ENCODE peak calls at places on chromosomes 4 and X, in nine cellular contexts. One of them, this sample, is unnamed.

GRCh38 chrX:17441965-17442364 is 67.0 kb downstream of the NHS start:
- DNase-seq in ascending aorta: no peak
- DNase-seq in mesendoderm: no peak
- DNase-seq in HCT116: no peak
- DNase-seq in GM23338: no peak
- DNase-seq in mammary epithelial cell: peak; percentile 85
- DNase-seq in CD8-positive, alpha-beta memory T cell: no peak
- DNase-seq in heart left ventricle: no peak
- DNase-seq in stomach: no peak
- DNase-seq in this sample: no peak

GRCh38 chr4:71187399-71188196 is 151.2 kb upstream of the SLC4A4 start:
- DNase-seq in mammary epithelial cell: peak; percentile 1
- DNase-seq in heart left ventricle: peak; percentile 38
- DNase-seq in GM23338: no peak
- DNase-seq in HCT116: no peak
- DNase-seq in CD8-positive, alpha-beta memory T cell: peak; percentile 4
- DNase-seq in ascending aorta: no peak
- DNase-seq in mesendoderm: peak; percentile 33
- DNase-seq in stomach: peak; percentile 60
- DNase-seq in this sample: no peak

GRCh38 chr4:119026662-119027444 is 108.8 kb upstream of the MYOZ2 start:
- DNase-seq in heart left ventricle: no peak
- DNase-seq in HCT116: no peak
- DNase-seq in stomach: no peak
- DNase-seq in ascending aorta: no peak
- DNase-seq in mesendoderm: peak; percentile 33
- DNase-seq in GM23338: peak; percentile 19
- DNase-seq in mammary epithelial cell: no peak
- DNase-seq in CD8-positive, alpha-beta memory T cell: no peak
- DNase-seq in this sample: no peak

GRCh38 chr4:42915484-42915883 is 23.0 kb downstream of the GRXCR1 start:
- DNase-seq in mesendoderm: no peak
- DNase-seq in mammary epithelial cell: peak; percentile 15
- DNase-seq in CD8-positive, alpha-beta memory T cell: no peak
- DNase-seq in stomach: no peak
- DNase-seq in ascending aorta: no peak
- DNase-seq in GM23338: no peak
- DNase-seq in HCT116: no peak
- DNase-seq in heart left ventricle: no peak
- DNase-seq in this sample: no peak

GRCh38 chr4:73609688-73610087 is 10.5 kb downstream of the RASSF6 start:
- DNase-seq in HCT116: no peak
- DNase-seq in stomach: no peak
- DNase-seq in ascending aorta: no peak
- DNase-seq in CD8-positive, alpha-beta memory T cell: no peak
- DNase-seq in GM23338: no peak
- DNase-seq in mammary epithelial cell: peak; percentile 44
- DNase-seq in mesendoderm: no peak
- DNase-seq in heart left ventricle: no peak
- DNase-seq in this sample: no peak

GRCh38 chr4:56215901-56216300 is 171.4 kb downstream of the AASDH start:
- DNase-seq in mammary epithelial cell: peak; percentile 15
- DNase-seq in HCT116: peak; percentile 33
- DNase-seq in CD8-positive, alpha-beta memory T cell: no peak
- DNase-seq in GM23338: peak; percentile 43
- DNase-seq in mesendoderm: peak; percentile 41
- DNase-seq in ascending aorta: no peak
- DNase-seq in stomach: peak; percentile 47
- DNase-seq in heart left ventricle: no peak
- DNase-seq in this sample: no peak

GRCh38 chr4:40214038-40214437 is 17.2 kb downstream of the RHOH start:
- DNase-seq in mesendoderm: no peak
- DNase-seq in mammary epithelial cell: no peak
- DNase-seq in ascending aorta: no peak
- DNase-seq in HCT116: no peak
- DNase-seq in stomach: no peak
- DNase-seq in CD8-positive, alpha-beta memory T cell: peak; percentile 92
- DNase-seq in GM23338: no peak
- DNase-seq in heart left ventricle: no peak
- DNase-seq in this sample: no peak

GRCh38 chr4:7295917-7296660 is 103.8 kb downstream of the SORCS2 start:
- DNase-seq in GM23338: peak; percentile 21
- DNase-seq in ascending aorta: no peak
- DNase-seq in CD8-positive, alpha-beta memory T cell: no peak
- DNase-seq in mesendoderm: no peak
- DNase-seq in mammary epithelial cell: peak; percentile 19
- DNase-seq in heart left ventricle: peak; percentile 43
- DNase-seq in stomach: no peak
- DNase-seq in HCT116: peak; percentile 10
- DNase-seq in this sample: no peak

GRCh38 chr4:4390046-4390445 is 3.1 kb downstream of the NSG1 start:
- DNase-seq in ascending aorta: no peak
- DNase-seq in GM23338: no peak
- DNase-seq in mammary epithelial cell: no peak
- DNase-seq in mesendoderm: no peak
- DNase-seq in CD8-positive, alpha-beta memory T cell: no peak
- DNase-seq in HCT116: no peak
- DNase-seq in stomach: no peak
- DNase-seq in heart left ventricle: no peak
- DNase-seq in this sample: no peak

GRCh38 chrX:70452143-70452733 is 7.6 kb downstream of the DLG3 start:
- DNase-seq in ascending aorta: no peak
- DNase-seq in mesendoderm: peak; percentile 64
- DNase-seq in GM23338: peak; percentile 77
- DNase-seq in mammary epithelial cell: no peak
- DNase-seq in stomach: peak; percentile 64
- DNase-seq in heart left ventricle: peak; percentile 63
- DNase-seq in CD8-positive, alpha-beta memory T cell: peak; percentile 43
- DNase-seq in HCT116: peak; percentile 18
- DNase-seq in this sample: no peak

GRCh38 chr4:168787334-168787733 is 222.7 kb downstream of the CBR4 start:
- DNase-seq in heart left ventricle: no peak
- DNase-seq in mesendoderm: no peak
- DNase-seq in mammary epithelial cell: no peak
- DNase-seq in GM23338: no peak
- DNase-seq in ascending aorta: no peak
- DNase-seq in CD8-positive, alpha-beta memory T cell: no peak
- DNase-seq in stomach: no peak
- DNase-seq in HCT116: no peak
- DNase-seq in this sample: no peak

GRCh38 chrX:122625821-122626220 is 558.3 kb upstream of the GRIA3 start:
- DNase-seq in CD8-positive, alpha-beta memory T cell: no peak
- DNase-seq in mesendoderm: no peak
- DNase-seq in heart left ventricle: no peak
- DNase-seq in stomach: no peak
- DNase-seq in GM23338: no peak
- DNase-seq in HCT116: no peak
- DNase-seq in ascending aorta: no peak
- DNase-seq in mammary epithelial cell: peak; percentile 68
- DNase-seq in this sample: no peak

GRCh38 chrX:107731831-107732502 is 43.6 kb downstream of the TSC22D3 start:
- DNase-seq in mesendoderm: peak; percentile 88
- DNase-seq in GM23338: peak; percentile 42
- DNase-seq in ascending aorta: peak; percentile 89
- DNase-seq in mammary epithelial cell: peak; percentile 52
- DNase-seq in heart left ventricle: peak; percentile 94
- DNase-seq in stomach: peak; percentile 95
- DNase-seq in HCT116: peak; percentile 42
- DNase-seq in CD8-positive, alpha-beta memory T cell: no peak
- DNase-seq in this sample: no peak

DNA sequence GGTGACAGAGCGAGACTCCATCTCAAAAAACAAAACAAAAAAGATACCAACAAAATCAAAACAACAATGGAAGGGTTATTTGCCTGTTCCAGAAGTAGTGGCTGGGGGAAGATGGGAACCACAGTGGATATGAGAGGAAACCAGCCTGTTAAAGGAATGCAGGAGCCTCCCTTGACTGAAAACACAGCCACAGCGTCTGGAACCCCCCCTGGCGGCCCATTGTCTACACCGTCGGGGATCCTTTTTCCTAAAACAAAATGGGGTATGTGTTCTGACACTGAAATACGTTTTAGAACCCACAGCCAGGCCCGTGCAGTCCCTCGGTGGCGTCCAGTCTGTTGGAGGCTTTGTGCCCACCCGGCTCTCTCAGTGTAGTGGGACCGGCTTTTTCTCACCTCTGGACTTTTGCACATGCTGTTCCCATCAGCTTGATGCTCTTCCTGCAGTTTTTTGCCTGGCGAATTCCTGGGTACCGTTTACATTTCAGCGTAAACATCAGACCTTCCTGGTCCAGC is 19.6 kb downstream of the PIGG start:
- DNase-seq in CD8-positive, alpha-beta memory T cell: no peak
- DNase-seq in GM23338: peak; percentile 64
- DNase-seq in mesendoderm: no peak
- DNase-seq in ascending aorta: no peak
- DNase-seq in HCT116: no peak
- DNase-seq in mammary epithelial cell: no peak
- DNase-seq in stomach: no peak
- DNase-seq in heart left ventricle: no peak
- DNase-seq in this sample: no peak
- H3K4me3 ChIP-seq in CD8-positive, alpha-beta memory T cell: no peak overlapping the region
- H3K4me3 ChIP-seq in GM23338: no peak overlapping the region
- H3K4me3 ChIP-seq in mesendoderm: no peak overlapping the region
- H3K4me3 ChIP-seq in ascending aorta: no peak overlapping the region
- H3K4me3 ChIP-seq in HCT116: no peak overlapping the region
- H3K4me3 ChIP-seq in mammary epithelial cell: no peak overlapping the region
- H3K4me3 ChIP-seq in stomach: no peak overlapping the region
- H3K4me3 ChIP-seq in heart left ventricle: no peak overlapping the region
- H3K4me3 ChIP-seq in this sample: no peak overlapping the region

DNA sequence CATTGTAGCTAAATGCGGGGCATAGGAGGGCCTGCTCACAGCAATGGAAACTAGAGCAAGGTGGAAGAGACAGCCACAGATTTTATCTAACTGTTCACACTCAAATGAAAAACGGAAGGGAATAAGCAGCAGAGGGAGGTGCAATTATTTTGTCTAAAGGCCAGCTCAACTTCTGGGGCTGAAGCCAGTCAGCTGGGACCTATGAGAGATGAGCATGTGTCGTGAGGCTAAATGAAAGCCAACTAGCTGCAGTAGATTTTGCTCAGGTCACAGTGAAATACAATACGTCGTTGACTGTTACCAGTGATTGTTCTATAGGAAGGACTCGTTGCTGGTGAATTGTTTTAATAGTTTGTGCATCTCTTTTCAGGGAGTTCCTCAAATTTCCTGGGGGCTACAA is 26.5 kb upstream of the FGFBP2 start:
- DNase-seq in GM23338: no peak
- DNase-seq in HCT116: no peak
- DNase-seq in heart left ventricle: no peak
- DNase-seq in ascending aorta: no peak
- DNase-seq in CD8-positive, alpha-beta memory T cell: no peak
- DNase-seq in mammary epithelial cell: no peak
- DNase-seq in mesendoderm: no peak
- DNase-seq in stomach: no peak
- DNase-seq in this sample: no peak
- H3K4me1 ChIP-seq in GM23338: no peaks in the 10 kb centered on the region
- H3K4me1 ChIP-seq in HCT116: no peaks in the 10 kb centered on the region
- H3K4me1 ChIP-seq in heart left ventricle: no peaks in the 10 kb centered on the region
- H3K4me1 ChIP-seq in ascending aorta: no peaks in the 10 kb centered on the region
- H3K4me1 ChIP-seq in CD8-positive, alpha-beta memory T cell: no peaks in the 10 kb centered on the region
- H3K4me1 ChIP-seq in mammary epithelial cell: no peaks in the 10 kb centered on the region
- H3K4me1 ChIP-seq in mesendoderm: no peaks in the 10 kb centered on the region
- H3K4me1 ChIP-seq in stomach: peaks cover 9% of the 10 kb centered on the region
- H3K4me1 ChIP-seq in this sample: no peaks in the 10 kb centered on the region

GRCh38 chr4:186839122-186840037 is 115.7 kb upstream of the FAT1 start:
- DNase-seq in HCT116: no peak
- DNase-seq in stomach: no peak
- DNase-seq in CD8-positive, alpha-beta memory T cell: no peak
- DNase-seq in mammary epithelial cell: peak; percentile 35
- DNase-seq in mesendoderm: no peak
- DNase-seq in heart left ventricle: no peak
- DNase-seq in ascending aorta: no peak
- DNase-seq in GM23338: no peak
- DNase-seq in this sample: no peak

GRCh38 chr4:186838295-186838694 is 114.6 kb upstream of the FAT1 start:
- DNase-seq in HCT116: no peak
- DNase-seq in GM23338: no peak
- DNase-seq in heart left ventricle: no peak
- DNase-seq in ascending aorta: no peak
- DNase-seq in mammary epithelial cell: no peak
- DNase-seq in mesendoderm: no peak
- DNase-seq in stomach: no peak
- DNase-seq in CD8-positive, alpha-beta memory T cell: no peak
- DNase-seq in this sample: no peak

GRCh38 chr4:186840771-186841301 is 117.2 kb upstream of the FAT1 start:
- DNase-seq in ascending aorta: no peak
- DNase-seq in CD8-positive, alpha-beta memory T cell: no peak
- DNase-seq in stomach: no peak
- DNase-seq in mesendoderm: no peak
- DNase-seq in GM23338: no peak
- DNase-seq in heart left ventricle: peak; percentile 28
- DNase-seq in mammary epithelial cell: no peak
- DNase-seq in HCT116: peak; percentile 52
- DNase-seq in this sample: no peak

GRCh38 chr4:186844059-186844681 is 120.5 kb upstream of the FAT1 start:
- DNase-seq in ascending aorta: no peak
- DNase-seq in CD8-positive, alpha-beta memory T cell: no peak
- DNase-seq in GM23338: no peak
- DNase-seq in mesendoderm: peak; percentile 35
- DNase-seq in heart left ventricle: peak; percentile 24
- DNase-seq in stomach: no peak
- DNase-seq in HCT116: no peak
- DNase-seq in mammary epithelial cell: no peak
- DNase-seq in this sample: no peak

GRCh38 chr4:186840222-186840701 is 116.6 kb upstream of the FAT1 start:
- DNase-seq in mammary epithelial cell: no peak
- DNase-seq in CD8-positive, alpha-beta memory T cell: no peak
- DNase-seq in heart left ventricle: peak; percentile 34
- DNase-seq in stomach: no peak
- DNase-seq in GM23338: no peak
- DNase-seq in HCT116: peak; percentile 81
- DNase-seq in mesendoderm: no peak
- DNase-seq in ascending aorta: no peak
- DNase-seq in this sample: no peak
- H3K4me3 ChIP-seq in mammary epithelial cell: no peak overlapping the region
- H3K4me3 ChIP-seq in CD8-positive, alpha-beta memory T cell: no peak overlapping the region
- H3K4me3 ChIP-seq in heart left ventricle: peak overlapping the region; percentile 40
- H3K4me3 ChIP-seq in stomach: peak overlapping the region; percentile 27
- H3K4me3 ChIP-seq in GM23338: no peak overlapping the region
- H3K4me3 ChIP-seq in HCT116: peak overlapping the region; percentile 64
- H3K4me3 ChIP-seq in mesendoderm: no peak overlapping the region
- H3K4me3 ChIP-seq in ascending aorta: no peak overlapping the region
- H3K4me3 ChIP-seq in this sample: no peak overlapping the region

DNA sequence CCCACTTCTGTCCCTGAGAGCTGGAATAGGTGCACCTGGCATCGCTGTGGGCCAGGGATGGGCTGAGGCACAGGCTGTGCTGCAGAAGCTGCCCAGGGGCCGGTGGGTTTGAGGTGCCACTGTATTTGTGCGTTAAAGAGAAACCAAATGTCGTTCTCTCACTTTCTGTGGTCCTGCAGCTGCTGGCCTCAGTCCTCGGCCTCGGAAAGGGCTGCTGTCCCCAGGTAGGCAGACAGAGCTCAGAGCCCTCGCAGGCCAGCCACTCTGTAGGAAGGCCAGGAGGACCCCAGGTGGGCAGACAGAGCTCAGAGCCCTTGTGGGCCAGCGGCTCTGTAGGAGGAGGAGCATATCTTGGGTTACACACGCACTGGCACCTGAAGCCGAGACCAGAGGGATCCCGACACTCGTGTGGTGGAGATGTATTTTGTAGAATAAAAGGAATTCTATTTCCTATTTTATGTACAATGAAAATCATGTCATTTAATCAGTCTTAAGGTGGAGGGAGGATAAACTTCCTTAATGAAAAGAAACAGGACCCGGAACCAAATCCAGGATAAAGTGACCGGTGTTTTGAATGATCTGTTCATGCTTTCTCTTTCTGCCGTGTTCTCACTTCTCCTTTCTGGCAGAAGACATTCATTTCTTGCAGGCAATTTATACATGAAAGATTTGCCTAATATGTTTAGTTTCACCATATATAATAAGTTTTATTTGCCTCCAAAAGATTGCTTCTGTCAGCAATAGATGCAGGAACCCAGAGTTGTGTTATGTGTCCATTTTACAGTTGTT is 54.4 kb upstream of the HGFAC start:
- DNase-seq in HCT116: no peak
- DNase-seq in mesendoderm: no peak
- DNase-seq in mammary epithelial cell: peak; percentile 36
- DNase-seq in stomach: no peak
- DNase-seq in GM23338: no peak
- DNase-seq in heart left ventricle: no peak
- DNase-seq in CD8-positive, alpha-beta memory T cell: no peak
- DNase-seq in ascending aorta: no peak
- DNase-seq in this sample: no peak
- H3K4me1 ChIP-seq in HCT116: peaks cover 7% of the 10 kb centered on the region
- H3K4me1 ChIP-seq in mesendoderm: peaks cover 9% of the 10 kb centered on the region
- H3K4me1 ChIP-seq in mammary epithelial cell: peaks cover 33% of the 10 kb centered on the region
- H3K4me1 ChIP-seq in stomach: peaks cover 52% of the 10 kb centered on the region
- H3K4me1 ChIP-seq in GM23338: peaks cover 42% of the 10 kb centered on the region
- H3K4me1 ChIP-seq in heart left ventricle: peaks cover 35% of the 10 kb centered on the region
- H3K4me1 ChIP-seq in CD8-positive, alpha-beta memory T cell: no peaks in the 10 kb centered on the region
- H3K4me1 ChIP-seq in ascending aorta: peaks cover 17% of the 10 kb centered on the region
- H3K4me1 ChIP-seq in this sample: peaks cover 26% of the 10 kb centered on the region